ENCODE peak calls at places on chromosomes 3 and 15, in five cellular contexts. H is keratinocyte; K is A172; P is left cardiac atrium; C is stimulated activated naive CD4-positive, alpha-beta T cell. Y is an unnamed sample.

GRCh38 chr3:129985113-129985512 is 10.6 kb downstream of the TRH start:
- DNase-seq in C (no peak), H (no peak), K (no peak), P (peak; percentile 33), Y (no peak)

GRCh38 chr3:140903196-140903595 is 38.4 kb upstream of the SLC25A36 start:
- DNase-seq in K (no peak), P (no peak), C (no peak), H (no peak), Y (no peak)

GRCh38 chr3:7766530-7766929 is 735.1 kb upstream of the LMCD1 start:
- DNase-seq in H (no peak), K (no peak), C (no peak), P (no peak), Y (no peak)

GRCh38 chr3:17233398-17233800 is 348.6 kb downstream of the PLCL2 start:
- DNase-seq in K (peak; percentile 78), H (peak; percentile 40), P (no peak), C (no peak), Y (no peak)

GRCh38 chr3:41485484-41485883 is 286.2 kb downstream of the CTNNB1 start:
- DNase-seq in K (no peak), H (no peak), P (no peak), C (no peak), Y (no peak)

GRCh38 chr15:70362350-70362749 is 264.6 kb upstream of the TLE3 start:
- DNase-seq in P (no peak), H (no peak), K (no peak), C (no peak), Y (no peak)

GRCh38 chr3:118501152-118501551 is 533.5 kb downstream of the IGSF11 start:
- DNase-seq in P (peak; percentile 25), K (peak; percentile 62), H (no peak), C (no peak), Y (peak; percentile 1)

GRCh38 chr3:151011427-151011826 is 38.9 kb upstream of the CLRN1 start:
- DNase-seq in H (peak; percentile 26), P (no peak), K (peak; percentile 41), C (no peak), Y (no peak)

GRCh38 chr3:48130321-48130881 is 57.8 kb downstream of the CDC25A start:
- DNase-seq in P (peak; percentile 88), C (no peak), K (peak; percentile 52), H (no peak), Y (no peak)

GRCh38 chr15:57160823-57161560 is 215.3 kb upstream of the CGNL1 start:
- DNase-seq in K (peak; percentile 4), H (no peak), P (no peak), C (no peak), Y (no peak)

GRCh38 chr15:50906954-50907865 is 1.3 kb upstream of the AP4E1 start:
- DNase-seq in K (peak; percentile 10), C (peak; percentile 60), P (no peak), H (no peak), Y (no peak)

GRCh38 chr3:142180761-142181362 is 31.5 kb upstream of the TFDP2 start:
- DNase-seq in P (peak; percentile 31), H (no peak), C (no peak), K (peak; percentile 18), Y (no peak)

GRCh38 chr15:57003418-57003817 is 85.0 kb downstream of the TCF12 start:
- DNase-seq in P (no peak), C (no peak), H (no peak), K (peak; percentile 46), Y (no peak)

GRCh38 chr15:82393671-82394070 is 35.9 kb upstream of the GOLGA6L9 start:
- DNase-seq in C (no peak), K (no peak), H (no peak), P (no peak), Y (no peak)

GRCh38 chr15:89498574-89498906 is 2.2 kb upstream of the RHCG start:
- DNase-seq in P (no peak), C (no peak), H (no peak), K (no peak), Y (no peak)

GRCh38 chr3:183265713-183266417 is 12.8 kb downstream of the B3GNT5 start:
- DNase-seq in P (no peak), C (no peak), H (peak; percentile 99), K (peak; percentile 95), Y (no peak)

GRCh38 chr15:55588818-55589122 is 625 bp upstream of the PYGO1 start:
- DNase-seq in C (no peak), K (peak; percentile 6), H (no peak), P (no peak), Y (no peak)

GRCh38 chr15:58378241-58379085 is 53.3 kb upstream of the LIPC start:
- DNase-seq in H (no peak), P (no peak), C (no peak), K (peak; percentile 22), Y (no peak)

GRCh38 chr3:183745300-183746098 is 47.9 kb downstream of the YEATS2 start:
- DNase-seq in H (no peak), C (no peak), P (no peak), K (peak; percentile 47), Y (no peak)

GRCh38 chr3:81985996-81986723 is 224.7 kb upstream of the GBE1 start:
- DNase-seq in H (no peak), C (no peak), K (peak; percentile 4), P (no peak), Y (no peak)

GRCh38 chr3:98594630-98594961 is 1.2 kb upstream of the CPOX start:
- DNase-seq in P (no peak), K (no peak), C (no peak), H (no peak), Y (no peak)

GRCh38 chr3:158152186-158152585 is 42.3 kb downstream of the RSRC1 start:
- DNase-seq in K (peak; percentile 34), H (no peak), C (no peak), P (peak; percentile 24), Y (no peak)

GRCh38 chr15:81480645-81481053 is 106.6 kb upstream of the TMC3 start:
- DNase-seq in H (peak; percentile 7), K (peak; percentile 43), C (peak; percentile 5), P (no peak), Y (peak; percentile 34)

GRCh38 chr3:124246949-124247348 is 255.0 kb upstream of the ROPN1 start:
- DNase-seq in K (peak; percentile 38), P (no peak), H (no peak), C (no peak), Y (no peak)

GRCh38 chr3:79139395-79140060 is 628.3 kb downstream of the ROBO1 start:
- DNase-seq in K (peak; percentile 0), C (no peak), P (no peak), H (no peak), Y (no peak)

GRCh38 chr3:90092994-90093393 is 985.6 kb downstream of the EPHA3 start:
- DNase-seq in H (no peak), K (no peak), P (no peak), C (no peak), Y (no peak)

GRCh38 chr3:144524531-144524930 is 552.9 kb downstream of the DIPK2A start:
- DNase-seq in P (no peak), K (no peak), H (no peak), C (no peak), Y (no peak)

GRCh38 chr3:27545061-27545460 is 60.9 kb upstream of the SLC4A7 start:
- DNase-seq in C (no peak), P (no peak), K (peak; percentile 39), H (no peak), Y (no peak)

Y was measured in LNCaP clone FGC.